ENCODE peak calls at places on chromosomes 6 and 20, in five cellular contexts. One of them, this sample, is unnamed.

GRCh38 chr20:33005132-33005566 is 916 bp upstream of the SUN5 start:
- DNase-seq in psoas muscle: no peak
- DNase-seq in endothelial cell: no peak
- DNase-seq in ovary: no peak
- DNase-seq in K562: peak; percentile 53
- DNase-seq in this sample: no peak

GRCh38 chr6:6987749-6988148 is 120.0 kb upstream of the RREB1 start:
- DNase-seq in endothelial cell: no peak
- DNase-seq in ovary: no peak
- DNase-seq in K562: no peak
- DNase-seq in psoas muscle: no peak
- DNase-seq in this sample: no peak

GRCh38 chr6:77450924-77451323 is 12.4 kb downstream of the HTR1B start:
- DNase-seq in endothelial cell: no peak
- DNase-seq in ovary: no peak
- DNase-seq in K562: no peak
- DNase-seq in psoas muscle: no peak
- DNase-seq in this sample: no peak

GRCh38 chr20:9344080-9344920 is 170.1 kb upstream of the LAMP5 start:
- DNase-seq in K562: no peak
- DNase-seq in endothelial cell: no peak
- DNase-seq in ovary: no peak
- DNase-seq in psoas muscle: no peak
- DNase-seq in this sample: no peak

GRCh38 chr6:36442083-36442670 is 477 bp downstream of the PXT1 start:
- DNase-seq in K562: peak; percentile 34
- DNase-seq in endothelial cell: no peak
- DNase-seq in ovary: no peak
- DNase-seq in psoas muscle: no peak
- DNase-seq in this sample: no peak

GRCh38 chr20:21229163-21229562 is 74.0 kb upstream of the XRN2 start:
- DNase-seq in endothelial cell: no peak
- DNase-seq in ovary: no peak
- DNase-seq in psoas muscle: no peak
- DNase-seq in K562: no peak
- DNase-seq in this sample: no peak

GRCh38 chr6:118784641-118785164 is 109.2 kb upstream of the ASF1A start:
- DNase-seq in K562: no peak
- DNase-seq in ovary: peak; percentile 23
- DNase-seq in psoas muscle: no peak
- DNase-seq in endothelial cell: no peak
- DNase-seq in this sample: no peak

GRCh38 chr6:29011276-29011734 is 6.2 kb upstream of the ZNF311 start:
- DNase-seq in K562: peak; percentile 91
- DNase-seq in endothelial cell: peak; percentile 63
- DNase-seq in psoas muscle: peak; percentile 55
- DNase-seq in ovary: peak; percentile 67
- DNase-seq in this sample: peak; percentile 55

GRCh38 chr6:130313206-130313605 is 52.6 kb upstream of the TMEM200A start:
- DNase-seq in endothelial cell: no peak
- DNase-seq in K562: no peak
- DNase-seq in ovary: no peak
- DNase-seq in psoas muscle: no peak
- DNase-seq in this sample: no peak

GRCh38 chr6:106056738-106057390 is 29.3 kb upstream of the PRDM1 start:
- DNase-seq in endothelial cell: no peak
- DNase-seq in ovary: no peak
- DNase-seq in K562: no peak
- DNase-seq in psoas muscle: no peak
- DNase-seq in this sample: no peak

GRCh38 chr6:56842602-56843475 is 112.1 kb upstream of the BEND6 start:
- DNase-seq in psoas muscle: peak; percentile 79
- DNase-seq in endothelial cell: peak; percentile 56
- DNase-seq in K562: peak; percentile 16
- DNase-seq in ovary: peak; percentile 35
- DNase-seq in this sample: peak; percentile 58

GRCh38 chr20:49685809-49686208 is 27.9 kb downstream of the B4GALT5 start:
- DNase-seq in endothelial cell: no peak
- DNase-seq in psoas muscle: no peak
- DNase-seq in K562: peak; percentile 51
- DNase-seq in ovary: no peak
- DNase-seq in this sample: no peak

GRCh38 chr6:2209226-2209809 is 36.1 kb downstream of the GMDS start:
- DNase-seq in ovary: no peak
- DNase-seq in endothelial cell: peak; percentile 66
- DNase-seq in psoas muscle: peak; percentile 45
- DNase-seq in K562: peak; percentile 62
- DNase-seq in this sample: peak; percentile 40

GRCh38 chr20:49666906-49667305 is 46.8 kb downstream of the B4GALT5 start:
- DNase-seq in ovary: no peak
- DNase-seq in endothelial cell: no peak
- DNase-seq in psoas muscle: no peak
- DNase-seq in K562: no peak
- DNase-seq in this sample: no peak

GRCh38 chr20:62728781-62729300 is 20.2 kb downstream of the NTSR1 start:
- DNase-seq in psoas muscle: peak; percentile 19
- DNase-seq in ovary: no peak
- DNase-seq in K562: no peak
- DNase-seq in endothelial cell: no peak
- DNase-seq in this sample: no peak

GRCh38 chr6:33960345-33961313 is 156.8 kb upstream of the MLN start:
- DNase-seq in endothelial cell: no peak
- DNase-seq in ovary: no peak
- DNase-seq in psoas muscle: no peak
- DNase-seq in K562: peak; percentile 57
- DNase-seq in this sample: no peak

GRCh38 chr6:108574457-108575149 is 13.9 kb downstream of the FOXO3 start:
- DNase-seq in K562: peak; percentile 60
- DNase-seq in ovary: no peak
- DNase-seq in psoas muscle: no peak
- DNase-seq in endothelial cell: no peak
- DNase-seq in this sample: no peak

GRCh38 chr20:60049601-60050000 is 91.4 kb downstream of the CDH26 start:
- DNase-seq in psoas muscle: no peak
- DNase-seq in K562: no peak
- DNase-seq in endothelial cell: no peak
- DNase-seq in ovary: no peak
- DNase-seq in this sample: no peak

GRCh38 chr6:139007428-139007827 is 19.4 kb upstream of the REPS1 start:
- DNase-seq in K562: no peak
- DNase-seq in psoas muscle: no peak
- DNase-seq in ovary: no peak
- DNase-seq in endothelial cell: no peak
- DNase-seq in this sample: no peak

GRCh38 chr6:147538821-147539220 is 30.3 kb downstream of the SAMD5 start:
- DNase-seq in ovary: no peak
- DNase-seq in psoas muscle: no peak
- DNase-seq in K562: no peak
- DNase-seq in endothelial cell: no peak
- DNase-seq in this sample: no peak

GRCh38 chr6:123715243-123715863 is 78.6 kb upstream of the TRDN start:
- DNase-seq in K562: peak; percentile 31
- DNase-seq in psoas muscle: no peak
- DNase-seq in ovary: no peak
- DNase-seq in endothelial cell: peak; percentile 43
- DNase-seq in this sample: peak; percentile 9

GRCh38 chr6:113642714-113643442 is 214.3 kb upstream of the MARCKS start:
- DNase-seq in psoas muscle: no peak
- DNase-seq in endothelial cell: no peak
- DNase-seq in ovary: no peak
- DNase-seq in K562: peak; percentile 72
- DNase-seq in this sample: peak; percentile 45

GRCh38 chr6:13427838-13428527 is 59.4 kb downstream of the GFOD1 start:
- DNase-seq in endothelial cell: no peak
- DNase-seq in K562: peak; percentile 34
- DNase-seq in ovary: no peak
- DNase-seq in psoas muscle: no peak
- DNase-seq in this sample: peak; percentile 77

GRCh38 chr6:35725721-35726438 is 11.0 kb upstream of the ARMC12 start:
- DNase-seq in psoas muscle: peak; percentile 93
- DNase-seq in endothelial cell: no peak
- DNase-seq in ovary: peak; percentile 72
- DNase-seq in K562: no peak
- DNase-seq in this sample: no peak

GRCh38 chr20:14883324-14883723 is 545.9 kb upstream of the FLRT3 start:
- DNase-seq in ovary: no peak
- DNase-seq in K562: no peak
- DNase-seq in psoas muscle: no peak
- DNase-seq in endothelial cell: no peak
- DNase-seq in this sample: no peak

GRCh38 chr6:113833537-113833936 is 23.6 kb upstream of the MARCKS start:
- DNase-seq in psoas muscle: no peak
- DNase-seq in endothelial cell: no peak
- DNase-seq in ovary: no peak
- DNase-seq in K562: no peak
- DNase-seq in this sample: no peak

GRCh38 chr6:23180504-23181293 is 611.3 kb downstream of the HDGFL1 start:
- DNase-seq in K562: no peak
- DNase-seq in endothelial cell: no peak
- DNase-seq in ovary: peak; percentile 45
- DNase-seq in psoas muscle: no peak
- DNase-seq in this sample: no peak

GRCh38 chr6:41730531-41731436 is 4.6 kb downstream of the TFEB start:
- DNase-seq in ovary: no peak
- DNase-seq in endothelial cell: no peak
- DNase-seq in psoas muscle: peak; percentile 47
- DNase-seq in K562: no peak
- DNase-seq in this sample: no peak

GRCh38 chr6:31161216-31162126 is 3.1 kb downstream of the TCF19 start:
- DNase-seq in K562: no peak
- DNase-seq in ovary: no peak
- DNase-seq in endothelial cell: no peak
- DNase-seq in psoas muscle: no peak
- DNase-seq in this sample: no peak

GRCh38 chr6:31157543-31158139 is at the start of gene CCHCR1:
- DNase-seq in endothelial cell: no peak
- DNase-seq in ovary: no peak
- DNase-seq in K562: peak; percentile 30
- DNase-seq in psoas muscle: no peak
- DNase-seq in this sample: no peak

GRCh38 chr6:31156647-31157046 is 955 bp downstream of the CCHCR1 start:
- DNase-seq in K562: no peak
- DNase-seq in endothelial cell: no peak
- DNase-seq in psoas muscle: peak; percentile 28
- DNase-seq in ovary: no peak
- DNase-seq in this sample: no peak

GRCh38 chr6:31158140-31158862 is at the start of gene TCF19:
- DNase-seq in ovary: peak; percentile 99
- DNase-seq in endothelial cell: peak; percentile 95
- DNase-seq in psoas muscle: peak; percentile 100
- DNase-seq in K562: peak; percentile 100
- DNase-seq in this sample: peak; percentile 100

DNA sequence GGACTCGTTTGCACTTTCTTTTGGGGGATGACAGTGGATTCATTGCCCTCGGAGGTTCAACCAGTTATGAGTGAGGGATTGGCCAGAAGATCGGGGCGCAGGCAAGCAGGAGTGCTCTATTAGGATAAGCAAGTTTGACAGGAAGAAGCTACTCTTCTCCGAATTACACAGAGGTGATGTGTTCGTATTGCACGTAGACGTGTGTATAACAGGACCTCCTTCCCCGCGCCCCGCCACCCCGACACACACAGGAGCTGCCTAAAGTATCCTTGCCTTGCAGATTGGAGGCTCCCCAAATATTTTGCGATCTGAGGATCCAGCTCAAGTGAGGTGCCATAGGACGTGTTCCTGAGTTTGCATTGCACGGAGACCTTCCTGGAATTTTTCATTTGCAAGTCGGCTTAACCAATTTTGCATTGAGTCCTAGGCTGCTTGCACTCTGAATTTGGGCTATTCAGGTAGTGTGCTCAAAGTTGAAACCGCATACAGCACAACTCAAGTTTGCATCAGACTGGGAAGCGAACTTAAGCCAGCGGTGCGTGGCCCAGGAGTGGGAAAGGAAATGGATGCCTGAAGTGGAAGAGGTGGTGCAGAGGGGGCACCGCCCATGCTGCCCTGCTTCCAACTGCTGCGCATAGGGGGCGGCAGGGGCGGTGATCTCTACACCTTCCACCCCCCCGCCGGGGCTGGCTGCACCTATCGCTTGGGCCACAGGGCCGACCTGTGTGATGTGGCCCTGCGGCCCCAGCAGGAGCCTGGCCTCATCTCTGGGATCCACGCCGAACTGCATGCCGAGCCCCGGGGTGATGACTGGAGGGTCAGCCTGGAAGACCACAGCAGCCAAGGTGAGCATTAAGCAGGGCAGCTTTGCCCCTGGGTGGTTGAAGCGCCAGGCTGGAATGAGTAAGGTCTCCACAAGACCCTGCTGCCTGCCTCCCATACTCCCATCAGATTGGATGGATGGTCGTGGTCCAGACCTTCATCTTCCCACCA is 770 bp downstream of the TCF19 start:
- DNase-seq in ovary: no peak
- DNase-seq in endothelial cell: no peak
- DNase-seq in K562: peak; percentile 57
- DNase-seq in psoas muscle: no peak
- DNase-seq in this sample: peak; percentile 57
- TF ChIP-seq CTCF in ovary: no peak
- TF ChIP-seq CTCF in endothelial cell: no peak
- TF ChIP-seq CTCF in K562: no peak
- TF ChIP-seq CTCF in psoas muscle: no peak
- TF ChIP-seq CTCF in this sample: peak; percentile 15

GRCh38 chr6:112010328-112010727 is 43.6 kb upstream of the CCN6 start:
- DNase-seq in K562: no peak
- DNase-seq in endothelial cell: no peak
- DNase-seq in ovary: no peak
- DNase-seq in psoas muscle: no peak
- DNase-seq in this sample: no peak
- TF ChIP-seq CTCF in K562: no peak
- TF ChIP-seq CTCF in endothelial cell: no peak
- TF ChIP-seq CTCF in ovary: no peak
- TF ChIP-seq CTCF in psoas muscle: no peak
- TF ChIP-seq CTCF in this sample: no peak

GRCh38 chr6:99146716-99147115 is 199.0 kb upstream of the FBXL4 start:
- DNase-seq in psoas muscle: no peak
- DNase-seq in endothelial cell: no peak
- DNase-seq in K562: no peak
- DNase-seq in ovary: no peak
- DNase-seq in this sample: no peak
- TF ChIP-seq CTCF in psoas muscle: no peak
- TF ChIP-seq CTCF in endothelial cell: no peak
- TF ChIP-seq CTCF in K562: no peak
- TF ChIP-seq CTCF in ovary: no peak
- TF ChIP-seq CTCF in this sample: no peak

GRCh38 chr6:40551966-40552365 is 35.2 kb downstream of the LRFN2 start:
- DNase-seq in psoas muscle: no peak
- DNase-seq in ovary: no peak
- DNase-seq in K562: no peak
- DNase-seq in endothelial cell: no peak
- DNase-seq in this sample: no peak

GRCh38 chr6:40556023-40556422 is 31.1 kb downstream of the LRFN2 start:
- DNase-seq in ovary: no peak
- DNase-seq in endothelial cell: no peak
- DNase-seq in psoas muscle: no peak
- DNase-seq in K562: no peak
- DNase-seq in this sample: no peak

GRCh38 chr6:40550096-40550731 is 37.0 kb downstream of the LRFN2 start:
- DNase-seq in ovary: peak; percentile 25
- DNase-seq in endothelial cell: peak; percentile 55
- DNase-seq in psoas muscle: no peak
- DNase-seq in K562: peak; percentile 71
- DNase-seq in this sample: peak; percentile 50

GRCh38 chr6:40555092-40555491 is 32.1 kb downstream of the LRFN2 start:
- DNase-seq in K562: no peak
- DNase-seq in endothelial cell: no peak
- DNase-seq in psoas muscle: no peak
- DNase-seq in ovary: no peak
- DNase-seq in this sample: no peak

GRCh38 chr6:40552926-40553325 is 34.2 kb downstream of the LRFN2 start:
- DNase-seq in endothelial cell: no peak
- DNase-seq in ovary: no peak
- DNase-seq in K562: no peak
- DNase-seq in psoas muscle: no peak
- DNase-seq in this sample: no peak
- TF ChIP-seq CTCF in endothelial cell: no peak
- TF ChIP-seq CTCF in ovary: no peak
- TF ChIP-seq CTCF in K562: no peak
- TF ChIP-seq CTCF in psoas muscle: no peak
- TF ChIP-seq CTCF in this sample: no peak

This sample was measured in GM13976.